ENCODE peak calls at places on chromosomes 11 and 22, in nine cellular contexts. U, O, H, B, M, W, L, E and F are unnamed samples. For H3K36me3 and H3K4me1, the result is how much of the 10 kb centered on the place peaks cover.

GRCh38 chr22:50308597-50308935 is 1.1 kb upstream of the PLXNB2 start:
- DNase-seq in M (peak), W (peak), O (no peak), U (peak), E (peak), L (no peak), H (peak), B (no peak), F (no peak)

GRCh38 chr22:41780714-41781507 is 19.6 kb upstream of the CCDC134 start:
- DNase-seq in L (peak), B (no peak), E (peak), M (peak), O (no peak), H (peak), U (peak), W (peak), F (peak)

GRCh38 chr11:36509265-36509664 is 807 bp downstream of the TRAF6 start:
- DNase-seq in O (no peak), W (peak), U (no peak), L (peak), M (no peak), E (no peak), H (no peak), B (peak), F (no peak)

GRCh38 chr11:59076876-59077571 is 9.1 kb upstream of the GLYATL1B start:
- DNase-seq in H (no peak), M (peak), B (no peak), L (no peak), O (no peak), W (no peak), E (no peak), U (no peak), F (no peak)

GRCh38 chr11:71931245-71931602 is 2.4 kb downstream of the RNF121 start:
- DNase-seq in E (no peak), M (no peak), U (no peak), W (no peak), L (no peak), H (no peak), B (no peak), O (no peak), F (no peak)

GRCh38 chr22:41915035-41915782 is at the start of gene SHISA8:
- DNase-seq in M (no peak), H (peak), E (peak), W (peak), O (no peak), L (peak), U (peak), B (peak), F (no peak)

GRCh38 chr11:28697920-28698827 is 590.0 kb downstream of the METTL15 start:
- DNase-seq in W (peak), M (no peak), U (peak), E (peak), H (peak), O (no peak), B (peak), L (peak), F (peak)

GRCh38 chr11:7673724-7674434 is 579 bp upstream of the CYB5R2 start:
- DNase-seq in B (no peak), E (no peak), W (peak), L (peak), U (no peak), H (peak), O (no peak), M (peak), F (peak)

GRCh38 chr11:107859459-107860239 is 1.1 kb upstream of the SLC35F2 start:
- DNase-seq in B (peak), E (peak), O (no peak), H (no peak), W (peak), U (peak), L (peak), M (peak), F (peak)

GRCh38 chr11:71433648-71434450 is 14.3 kb downstream of the DHCR7 start:
- DNase-seq in O (no peak), W (peak), E (peak), B (no peak), M (peak), L (peak), H (peak), U (no peak), F (peak)

GRCh38 chr11:18707811-18708340 is 9.3 kb downstream of the TMEM86A start:
- DNase-seq in W (no peak), L (no peak), E (no peak), B (no peak), O (no peak), M (no peak), U (no peak), H (no peak), F (no peak)

GRCh38 chr11:15710593-15711260 is 596.0 kb downstream of the INSC start:
- DNase-seq in O (no peak), U (no peak), B (no peak), W (no peak), L (no peak), M (no peak), E (no peak), H (no peak), F (no peak)

GRCh38 chr11:75212463-75212862 is 28.1 kb upstream of the TPBGL start:
- DNase-seq in W (peak), B (no peak), H (no peak), U (no peak), O (no peak), E (no peak), L (no peak), M (no peak), F (no peak)

GRCh38 chr11:59267738-59268475 is 55.2 kb upstream of the MPEG1 start:
- DNase-seq in W (no peak), H (no peak), O (peak), B (no peak), E (no peak), U (no peak), M (no peak), L (no peak), F (no peak)

GRCh38 chr22:30615543-30615954 is 8.6 kb downstream of the TCN2 start:
- DNase-seq in O (no peak), W (no peak), H (no peak), B (no peak), M (peak), L (no peak), E (no peak), U (no peak), F (no peak)

GRCh38 chr11:10139656-10140055 is 154.4 kb downstream of the SBF2 start:
- DNase-seq in O (peak), L (no peak), U (no peak), W (no peak), B (peak), E (no peak), H (no peak), M (no peak), F (no peak)

GRCh38 chr11:107827041-107827440 is 31.5 kb downstream of the SLC35F2 start:
- DNase-seq in E (no peak), H (no peak), M (no peak), O (no peak), W (no peak), U (no peak), L (no peak), B (no peak), F (no peak)

GRCh38 chr11:125167954-125168821 is 3.6 kb downstream of the PKNOX2 start:
- DNase-seq in L (no peak), M (no peak), H (no peak), E (no peak), B (no peak), O (no peak), U (no peak), W (peak), F (no peak)

GRCh38 chr11:78470861-78471442 is 53.3 kb upstream of the GAB2 start:
- DNase-seq in M (no peak), W (no peak), H (no peak), O (no peak), U (no peak), L (no peak), E (no peak), B (no peak), F (no peak)

GRCh38 chr11:130454495-130455262 is 6.2 kb downstream of the ADAMTS15 start:
- DNase-seq in O (no peak), M (no peak), U (no peak), W (no peak), L (no peak), E (no peak), H (no peak), B (no peak), F (no peak)

GRCh38 chr11:12377106-12377823 is at the start of gene PARVA:
- DNase-seq in M (peak), W (peak), L (peak), O (no peak), H (peak), U (peak), B (peak), E (peak), F (peak)

GRCh38 chr11:116454020-116454645 is 318.7 kb downstream of the BUD13 start:
- DNase-seq in E (no peak), B (peak), U (peak), M (no peak), O (peak), W (peak), H (no peak), L (peak), F (peak)

GRCh38 chr22:46730568-46731245 is 7.3 kb downstream of the CERK start:
- DNase-seq in E (no peak), M (no peak), O (no peak), W (no peak), L (no peak), B (peak), H (no peak), U (no peak), F (no peak)

GRCh38 chr11:16117989-16118810 is 238.1 kb downstream of the SOX6 start:
- DNase-seq in L (no peak), M (no peak), H (no peak), U (no peak), W (no peak), B (no peak), O (no peak), E (no peak), F (no peak)

GRCh38 chr11:111996129-111996528 is 29.1 kb upstream of the DLAT start:
- DNase-seq in E (no peak), H (no peak), L (no peak), B (no peak), O (no peak), U (no peak), W (no peak), M (no peak), F (no peak)

GRCh38 chr11:72741429-72741833 is 10.8 kb downstream of the ARAP1 start:
- DNase-seq in B (no peak), W (no peak), O (no peak), H (peak), U (no peak), L (no peak), E (peak), M (peak), F (no peak)

GRCh38 chr11:44467413-44467812 is 98.0 kb upstream of the CD82 start:
- DNase-seq in B (no peak), E (no peak), L (no peak), M (no peak), W (no peak), O (no peak), H (no peak), U (no peak), F (no peak)

GRCh38 chr11:24068197-24068596 is 428.7 kb upstream of the LUZP2 start:
- DNase-seq in B (no peak), H (no peak), E (no peak), M (no peak), U (no peak), W (no peak), L (no peak), O (no peak), F (no peak)

GRCh38 chr22:20086101-20086599 is 6.1 kb downstream of the DGCR8 start:
- DNase-seq in H (no peak), M (peak), U (no peak), B (no peak), L (no peak), E (no peak), O (no peak), W (no peak), F (peak)
- H3K36me3 ChIP-seq in H (half or more), M (half or more), U (half or more), B (half or more), L (under half), E (half or more), O (under half), W (under half), F (under half)

DNA sequence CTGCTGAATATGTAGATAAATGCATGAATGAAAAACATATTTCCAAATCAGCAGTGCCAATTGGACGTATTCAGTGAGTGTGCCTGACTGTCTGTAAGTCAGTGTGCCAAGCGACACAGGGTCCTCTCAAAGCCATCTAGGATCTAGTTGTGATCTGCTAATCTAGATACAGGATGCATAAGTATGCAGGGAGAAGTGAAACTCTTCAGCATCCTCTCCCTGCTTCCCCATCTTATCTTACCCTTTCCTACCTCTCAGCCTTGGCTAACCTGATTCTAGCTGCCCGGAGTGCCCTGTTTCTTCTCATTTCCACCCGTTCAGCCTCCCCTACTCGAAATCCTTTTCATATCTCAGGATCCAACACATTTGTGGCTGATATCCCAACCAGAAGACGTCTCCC is 91.2 kb upstream of the SORL1-AS1 start:
- DNase-seq in H (no peak), B (no peak), M (no peak), L (no peak), E (no peak), W (no peak), O (no peak), U (no peak), F (no peak)
- H3K4me1 ChIP-seq in H (under half), B (under half), M (under half), L (under half), E (under half), W (under half), O (under half), U (under half), F (under half)

GRCh38 chr11:1479678-1480118 is 6.9 kb downstream of the MOB2 start:
- DNase-seq in B (no peak), L (no peak), W (peak), H (peak), M (peak), O (no peak), U (no peak), E (peak), F (peak)
- H3K36me3 ChIP-seq in B (under half), L (under half), W (under half), H (half or more), M (half or more), O (under half), U (under half), E (half or more), F (under half)

GRCh38 chr11:47436726-47437125 is 10.5 kb upstream of the PSMC3 start:
- DNase-seq in M (no peak), U (no peak), L (no peak), O (no peak), E (no peak), B (no peak), H (no peak), W (no peak), F (no peak)

GRCh38 chr11:47437218-47437745 is 11.0 kb upstream of the PSMC3 start:
- DNase-seq in L (no peak), H (no peak), M (no peak), U (no peak), W (no peak), B (no peak), O (no peak), E (no peak), F (no peak)

GRCh38 chr11:47437746-47438418 is 11.1 kb downstream of the RAPSN start:
- DNase-seq in U (peak), M (no peak), O (no peak), H (no peak), L (no peak), B (no peak), W (peak), E (peak), F (no peak)

GRCh38 chr11:47440054-47440476 is 8.9 kb downstream of the RAPSN start:
- DNase-seq in U (no peak), H (no peak), B (no peak), M (no peak), E (no peak), W (no peak), O (no peak), L (no peak), F (no peak)

DNA sequence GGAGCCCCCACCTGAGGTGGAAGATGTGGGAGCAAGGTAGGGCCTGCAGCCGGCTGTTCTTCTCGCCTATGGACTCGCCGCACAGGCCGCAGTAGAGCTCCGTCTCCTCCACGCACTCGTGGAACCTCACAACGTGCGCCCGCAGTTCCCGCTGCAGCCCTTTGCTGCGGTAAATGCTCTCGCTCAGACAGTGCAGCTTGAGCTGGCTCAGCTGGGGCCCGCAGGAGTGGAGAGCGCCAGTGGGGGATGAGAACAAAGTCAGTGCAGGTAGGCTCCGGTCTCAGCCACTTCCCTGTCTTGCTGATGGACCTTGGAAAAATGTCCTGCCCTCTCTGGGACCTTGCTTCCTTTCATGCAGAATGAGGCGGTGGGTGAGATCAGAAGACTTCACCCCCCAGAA is 10.2 kb downstream of the RAPSN start:
- DNase-seq in M (no peak), L (no peak), U (no peak), W (no peak), O (no peak), H (no peak), B (no peak), E (no peak), F (no peak)
- H3K4me1 ChIP-seq in M (under half), L (under half), U (under half), W (under half), O (under half), H (under half), B (under half), E (under half), F (under half)

GRCh38 chr11:133928628-133929059 is 28.1 kb downstream of the IGSF9B start:
- DNase-seq in M (no peak), B (no peak), W (no peak), U (no peak), O (no peak), H (no peak), L (no peak), E (no peak), F (no peak)

GRCh38 chr11:133929401-133930052 is 27.2 kb downstream of the IGSF9B start:
- DNase-seq in W (no peak), O (no peak), U (no peak), B (no peak), L (no peak), H (no peak), E (no peak), M (no peak), F (no peak)

GRCh38 chr11:133926466-133927246 is 30.1 kb downstream of the IGSF9B start:
- DNase-seq in B (no peak), U (no peak), O (no peak), H (no peak), M (no peak), L (no peak), W (no peak), E (no peak), F (no peak)

GRCh38 chr11:133925756-133926155 is 31.0 kb downstream of the IGSF9B start:
- DNase-seq in M (no peak), E (no peak), W (no peak), H (no peak), O (no peak), B (no peak), U (no peak), L (no peak), F (no peak)

GRCh38 chr11:133927690-133928627 is 28.8 kb downstream of the IGSF9B start:
- DNase-seq in M (no peak), W (peak), H (peak), E (peak), O (peak), B (peak), U (peak), L (peak), F (peak)
- H3K36me3 ChIP-seq in M (under half), W (under half), H (under half), E (half or more), O (under half), B (under half), U (under half), L (under half), F (under half)